ENCODE peak calls at places on chromosomes 12 and 14, in nine cellular contexts. E is BE2C; A is lung; I is left ventricle myocardium inferior; L is tibial artery; Y is GM06990; P is effector memory CD4-positive, alpha-beta T cell; C is CD8-positive, alpha-beta T cell; R is heart right ventricle. F is an unnamed sample. For H3K36me3, the result is how much of the 10 kb centered on the place peaks cover.

GRCh38 chr12:50637870-50638481 is 125.9 kb upstream of the ATF1 start:
- DNase-seq in E (no peak), A (no peak), I (no peak), L (no peak), Y (peak), P (no peak), C (no peak), R (no peak), F (no peak)

GRCh38 chr14:104442107-104442551 is 137.4 kb upstream of the C14orf180 start:
- DNase-seq in E (no peak), A (peak), I (no peak), L (peak), Y (no peak), P (no peak), C (no peak), R (no peak), F (no peak)

GRCh38 chr12:18684430-18684829 is 53.4 kb downstream of the PLCZ1 start:
- DNase-seq in E (no peak), A (no peak), I (no peak), L (no peak), Y (no peak), P (no peak), C (no peak), R (no peak), F (no peak)

GRCh38 chr12:109192358-109192757 is 76.0 kb downstream of the ACACB start:
- DNase-seq in E (no peak), A (no peak), I (no peak), L (no peak), Y (no peak), P (no peak), C (no peak), R (no peak), F (no peak)

GRCh38 chr14:22569106-22569748 is 19.8 kb downstream of the DAD1 start:
- DNase-seq in E (no peak), A (no peak), I (no peak), L (no peak), Y (no peak), P (no peak), C (no peak), R (no peak), F (no peak)

GRCh38 chr14:72443991-72444431 is 449.9 kb downstream of the DPF3 start:
- DNase-seq in E (no peak), A (no peak), I (no peak), L (no peak), Y (peak), P (no peak), C (peak), R (no peak), F (peak)

GRCh38 chr14:35122696-35123387 is 490 bp downstream of the PRORP start:
- DNase-seq in E (no peak), A (no peak), I (no peak), L (no peak), Y (no peak), P (no peak), C (no peak), R (no peak), F (no peak)

GRCh38 chr14:73591690-73592448 is at the start of gene ACOT4:
- DNase-seq in E (no peak), A (peak), I (peak), L (no peak), Y (peak), P (peak), C (peak), R (no peak), F (no peak)

GRCh38 chr14:23570806-23571483 is 3.4 kb upstream of the AP1G2 start:
- DNase-seq in E (no peak), A (no peak), I (no peak), L (no peak), Y (no peak), P (no peak), C (no peak), R (no peak), F (no peak)

GRCh38 chr14:55731881-55732498 is 152.0 kb downstream of the KTN1 start:
- DNase-seq in E (peak), A (no peak), I (no peak), L (no peak), Y (no peak), P (peak), C (peak), R (peak), F (peak)

GRCh38 chr12:55974308-55974724 is 438 bp downstream of the RAB5B start:
- DNase-seq in E (peak), A (peak), I (no peak), L (no peak), Y (no peak), P (no peak), C (peak), R (no peak), F (peak)

GRCh38 chr14:34965365-34965764 is 17.4 kb upstream of the SRP54 start:
- DNase-seq in E (no peak), A (no peak), I (no peak), L (no peak), Y (no peak), P (no peak), C (no peak), R (no peak), F (no peak)

GRCh38 chr12:6750506-6750905 is 2.4 kb downstream of the MLF2 start:
- DNase-seq in E (no peak), A (no peak), I (no peak), L (no peak), Y (no peak), P (no peak), C (no peak), R (no peak), F (no peak)
- H3K36me3 ChIP-seq in E (under half), A (under half), I (half or more), L (under half), Y (under half), P (under half), C (under half), R (under half), F (half or more)

GRCh38 chr12:124217508-124217981 is 77.3 kb upstream of the RFLNA start:
- DNase-seq in E (peak), A (no peak), I (no peak), L (no peak), Y (no peak), P (no peak), C (no peak), R (no peak), F (peak)

GRCh38 chr12:124211753-124212152 is 83.1 kb upstream of the RFLNA start:
- DNase-seq in E (no peak), A (no peak), I (no peak), L (no peak), Y (no peak), P (no peak), C (no peak), R (no peak), F (no peak)

GRCh38 chr12:124213606-124214347 is 81.1 kb upstream of the RFLNA start:
- DNase-seq in E (no peak), A (no peak), I (no peak), L (no peak), Y (no peak), P (no peak), C (no peak), R (no peak), F (peak)

GRCh38 chr12:124210991-124211577 is 83.8 kb upstream of the RFLNA start:
- DNase-seq in E (no peak), A (no peak), I (no peak), L (no peak), Y (no peak), P (no peak), C (no peak), R (no peak), F (no peak)

DNA sequence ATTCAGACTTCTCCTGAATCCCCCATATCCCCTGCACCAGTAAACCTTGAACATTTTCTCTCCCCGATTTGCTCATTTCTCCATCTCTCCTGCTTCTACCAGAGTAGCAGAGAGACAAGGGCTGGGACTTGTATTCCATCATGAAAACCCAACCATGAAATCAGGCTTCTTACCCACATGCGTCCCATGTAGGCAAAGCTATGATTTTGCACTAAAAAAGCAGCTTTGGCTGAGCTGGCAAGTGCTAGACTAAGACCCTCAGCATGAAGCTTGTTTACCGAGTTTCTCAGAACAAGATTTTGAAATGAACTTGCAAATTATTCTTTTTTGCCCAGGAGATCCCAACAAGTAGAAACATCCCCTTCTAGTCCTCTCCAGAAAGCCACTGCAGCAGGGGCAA is 80.3 kb upstream of the RFLNA start:
- DNase-seq in E (no peak), A (no peak), I (no peak), L (no peak), Y (no peak), P (no peak), C (no peak), R (no peak), F (no peak)
- H3K36me3 ChIP-seq in E (under half), A (under half), I (under half), L (under half), Y (under half), P (under half), C (under half), R (under half), F (under half)

DNA sequence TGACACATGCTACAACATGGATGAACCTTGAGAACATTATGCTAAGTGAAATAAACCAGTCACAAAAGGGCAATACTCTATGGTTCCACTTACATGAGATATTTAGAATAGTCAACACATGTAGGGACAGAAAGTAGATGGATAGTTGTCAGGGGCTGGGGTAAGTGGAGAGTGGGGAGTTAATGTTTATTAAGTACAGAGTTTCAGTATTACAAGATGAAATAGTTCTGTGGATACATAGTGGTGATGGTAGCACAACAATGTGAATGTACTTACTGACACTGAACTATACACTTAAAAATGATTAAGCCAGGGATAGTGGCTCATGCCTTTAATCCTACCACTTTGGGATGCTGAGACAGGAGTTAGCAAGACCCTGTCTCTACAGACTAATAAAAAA is 8.7 kb downstream of the NUP107 start:
- DNase-seq in E (no peak), A (no peak), I (no peak), L (no peak), Y (no peak), P (no peak), C (no peak), R (no peak), F (no peak)
- H3K36me3 ChIP-seq in E (under half), A (under half), I (half or more), L (half or more), Y (under half), P (half or more), C (under half), R (under half), F (half or more)

GRCh38 chr12:32477714-32478113 is 78.4 kb downstream of the FGD4 start:
- DNase-seq in E (peak), A (no peak), I (no peak), L (no peak), Y (no peak), P (no peak), C (no peak), R (no peak), F (no peak)

GRCh38 chr12:32471601-32472001 is 72.2 kb downstream of the FGD4 start:
- DNase-seq in E (no peak), A (no peak), I (no peak), L (no peak), Y (no peak), P (no peak), C (no peak), R (no peak), F (no peak)

GRCh38 chr12:32478166-32478565 is 78.8 kb downstream of the FGD4 start:
- DNase-seq in E (no peak), A (no peak), I (no peak), L (no peak), Y (no peak), P (no peak), C (no peak), R (no peak), F (no peak)

GRCh38 chr12:32478858-32479257 is 79.5 kb downstream of the FGD4 start:
- DNase-seq in E (no peak), A (no peak), I (no peak), L (no peak), Y (no peak), P (no peak), C (no peak), R (no peak), F (no peak)

GRCh38 chr12:32476446-32476845 is 77.1 kb downstream of the FGD4 start:
- DNase-seq in E (peak), A (peak), I (no peak), L (no peak), Y (no peak), P (no peak), C (no peak), R (no peak), F (no peak)
- H3K36me3 ChIP-seq in E (under half), A (under half), I (under half), L (under half), Y (under half), P (under half), C (under half), R (under half), F (under half)

DNA sequence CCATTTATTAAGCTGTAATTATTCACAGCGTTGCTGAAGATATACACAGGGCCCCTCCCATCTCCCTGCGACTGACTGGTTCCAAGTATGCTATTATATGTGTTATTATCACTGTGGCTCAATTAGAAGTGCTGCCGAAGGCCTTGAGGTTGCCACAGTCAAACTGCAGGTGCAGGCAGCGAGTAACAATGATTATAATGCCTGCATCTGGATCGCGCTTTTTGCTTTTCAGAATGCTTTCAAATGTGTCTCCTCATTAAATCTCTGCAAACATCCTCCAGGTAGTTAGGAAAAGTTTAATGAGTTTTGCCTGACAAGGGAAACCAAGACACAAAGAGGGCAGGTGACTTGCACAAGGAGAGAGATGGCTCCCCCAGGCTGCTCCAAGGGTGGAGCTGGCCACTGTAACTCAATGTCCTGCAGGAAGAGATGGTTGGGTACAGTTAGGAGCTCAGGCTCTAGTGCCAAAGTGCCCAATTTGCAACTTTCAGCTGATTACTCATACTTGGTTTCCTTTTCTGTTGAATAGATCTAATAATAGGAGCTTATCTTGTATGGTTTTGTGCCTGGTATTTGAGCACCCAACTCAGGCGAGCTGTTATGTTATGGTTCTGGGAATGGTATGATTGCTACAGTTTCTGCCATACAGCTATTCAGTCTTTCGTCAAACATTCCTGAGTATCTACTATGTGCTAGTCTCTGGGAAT is 1.7 kb upstream of the SYNE3 start:
- DNase-seq in E (no peak), A (no peak), I (no peak), L (no peak), Y (peak), P (no peak), C (no peak), R (no peak), F (no peak)
- H3K36me3 ChIP-seq in E (under half), A (under half), I (under half), L (under half), Y (under half), P (under half), C (under half), R (under half), F (under half)

GRCh38 chr14:102979406-102979805 is 56.9 kb downstream of the AMN start:
- DNase-seq in E (no peak), A (no peak), I (no peak), L (no peak), Y (no peak), P (no peak), C (no peak), R (no peak), F (no peak)
- H3K36me3 ChIP-seq in E (half or more), A (under half), I (half or more), L (half or more), Y (under half), P (under half), C (under half), R (under half), F (half or more)

DNA sequence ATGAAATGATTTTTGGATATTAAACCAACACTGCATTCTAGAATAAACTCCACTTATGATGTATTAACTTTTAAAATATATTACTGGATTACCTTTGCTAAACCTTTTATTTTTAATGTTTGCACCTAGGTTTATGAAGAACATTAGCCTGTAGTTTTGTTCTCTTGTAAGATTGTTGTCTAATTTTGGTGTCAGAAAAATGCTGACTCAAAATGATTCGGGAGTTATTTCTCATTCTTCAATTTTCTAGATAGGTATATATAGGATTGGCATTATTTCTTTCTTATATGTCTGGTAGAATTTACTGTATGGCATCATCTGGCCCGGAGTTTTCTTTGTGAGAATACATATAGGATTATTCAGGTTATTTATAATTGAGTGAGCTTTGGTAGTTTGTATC is 54.6 kb downstream of the MAP4K5 start:
- DNase-seq in E (no peak), A (no peak), I (no peak), L (no peak), Y (no peak), P (no peak), C (no peak), R (no peak), F (no peak)
- H3K36me3 ChIP-seq in E (under half), A (under half), I (under half), L (under half), Y (under half), P (under half), C (under half), R (under half), F (under half)

DNA sequence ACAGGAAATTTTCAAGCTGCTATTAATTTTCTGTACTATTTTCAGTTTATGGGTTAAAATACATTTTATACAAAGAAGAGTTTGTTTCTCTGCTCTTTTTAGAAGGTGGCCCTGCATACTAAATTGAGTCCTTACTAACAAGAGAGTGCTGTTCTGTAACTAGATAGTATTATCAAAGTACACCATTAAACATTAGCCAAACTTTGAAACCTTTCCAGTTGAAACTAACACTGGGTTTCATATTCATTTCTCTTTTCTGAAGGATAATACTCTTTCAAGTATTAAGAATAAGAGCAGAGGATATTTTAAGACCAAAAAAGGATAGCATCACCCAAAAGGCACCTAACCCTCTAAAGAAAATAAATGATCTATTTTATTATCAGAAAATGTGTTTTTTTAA is 47.2 kb downstream of the PEBP1 start:
- DNase-seq in E (no peak), A (no peak), I (no peak), L (no peak), Y (no peak), P (no peak), C (no peak), R (no peak), F (no peak)
- H3K36me3 ChIP-seq in E (under half), A (under half), I (under half), L (under half), Y (under half), P (under half), C (under half), R (under half), F (under half)

DNA sequence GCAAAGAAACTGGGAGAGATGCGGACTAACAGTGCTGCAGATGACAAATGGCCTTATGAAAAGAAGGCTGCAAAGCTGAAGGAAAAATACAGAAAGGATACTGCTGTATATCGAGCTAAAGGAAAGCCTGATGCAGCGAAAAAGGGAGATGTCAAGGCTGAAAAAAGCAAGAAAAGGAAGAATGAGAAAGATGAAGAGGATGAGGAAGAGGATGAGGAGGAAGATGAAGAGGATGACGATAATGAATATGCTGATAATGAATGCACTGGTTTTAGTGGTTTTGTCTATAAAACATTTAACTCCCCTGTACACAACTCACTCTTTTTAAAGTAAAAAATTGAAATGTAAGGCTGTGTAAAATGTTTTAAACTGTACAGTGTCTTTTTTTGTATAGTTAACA is 13.2 kb upstream of the ARID4A start:
- DNase-seq in E (no peak), A (no peak), I (no peak), L (no peak), Y (no peak), P (no peak), C (no peak), R (no peak), F (no peak)
- H3K36me3 ChIP-seq in E (half or more), A (under half), I (half or more), L (under half), Y (under half), P (under half), C (under half), R (under half), F (half or more)